ENCODE peak calls at places on chromosomes 6 and 20, in seven cellular contexts. L is HCT116; N is spleen; D is neuronal stem cell; S is CD4-positive, alpha-beta T cell; T is tibial nerve; C is GM23248. Z is an unnamed sample. For H3K27me3, the result is how much of the 10 kb centered on the place peaks cover.

GRCh38 chr20:40268321-40269075 is 420.5 kb downstream of the MAFB start:
- DNase-seq in L (no peak), N (no peak), D (no peak), S (no peak), T (no peak), C (no peak), Z (peak)

GRCh38 chr6:37210313-37210898 is 40.5 kb downstream of the PIM1 start:
- DNase-seq in L (peak), N (no peak), D (peak), S (peak), T (peak), C (peak), Z (peak)

GRCh38 chr20:38877483-38877882 is 48.7 kb upstream of the FAM83D start:
- DNase-seq in L (no peak), N (no peak), D (no peak), S (no peak), T (no peak), C (no peak), Z (no peak)

GRCh38 chr6:5066456-5067093 is 18.6 kb upstream of the PPP1R3G start:
- DNase-seq in L (no peak), N (no peak), D (no peak), S (no peak), T (no peak), C (no peak), Z (no peak)

GRCh38 chr6:136173519-136174507 is 76.3 kb downstream of the MTFR2 start:
- DNase-seq in L (no peak), N (no peak), D (no peak), S (no peak), T (no peak), C (no peak), Z (no peak)

GRCh38 chr20:25136643-25137559 is 55.0 kb upstream of the VSX1 start:
- DNase-seq in L (peak), N (no peak), D (no peak), S (no peak), T (peak), C (peak), Z (peak)

GRCh38 chr6:35728663-35729348 is 8.0 kb upstream of the ARMC12 start:
- DNase-seq in L (no peak), N (peak), D (no peak), S (peak), T (no peak), C (no peak), Z (no peak)

GRCh38 chr6:159884720-159885119 is 6.1 kb upstream of the MAS1 start:
- DNase-seq in L (no peak), N (no peak), D (no peak), S (no peak), T (no peak), C (no peak), Z (no peak)

GRCh38 chr6:142943746-142944125 is 1.2 kb downstream of the HIVEP2 start:
- DNase-seq in L (no peak), N (peak), D (peak), S (peak), T (peak), C (peak), Z (no peak)

GRCh38 chr6:150354754-150355571 is 13.8 kb upstream of the IYD start:
- DNase-seq in L (no peak), N (no peak), D (no peak), S (no peak), T (no peak), C (peak), Z (no peak)

GRCh38 chr6:108800510-108800909 is 47.7 kb upstream of the ARMC2 start:
- DNase-seq in L (no peak), N (no peak), D (no peak), S (no peak), T (no peak), C (peak), Z (no peak)

GRCh38 chr6:131510094-131510493 is 62.9 kb upstream of the ARG1 start:
- DNase-seq in L (no peak), N (no peak), D (no peak), S (no peak), T (no peak), C (no peak), Z (no peak)

GRCh38 chr20:10498196-10498595 is 63.1 kb downstream of the SLX4IP start:
- DNase-seq in L (no peak), N (no peak), D (no peak), S (no peak), T (no peak), C (no peak), Z (no peak)

GRCh38 chr6:170167657-170168159 is 123.2 kb downstream of the DLL1 start:
- DNase-seq in L (no peak), N (peak), D (no peak), S (no peak), T (no peak), C (no peak), Z (no peak)

GRCh38 chr6:129567374-129567773 is 142.6 kb downstream of the ARHGAP18 start:
- DNase-seq in L (peak), N (no peak), D (no peak), S (no peak), T (peak), C (peak), Z (no peak)

GRCh38 chr20:63536241-63536977 is 767 bp downstream of the PTK6 start:
- DNase-seq in L (no peak), N (peak), D (peak), S (no peak), T (no peak), C (peak), Z (no peak)

GRCh38 chr20:4053516-4053919 is 38.2 kb upstream of the RNF24 start:
- DNase-seq in L (no peak), N (no peak), D (no peak), S (no peak), T (no peak), C (peak), Z (peak)

GRCh38 chr6:32956176-32956575 is 3.3 kb upstream of the HLA-DMA start:
- DNase-seq in L (no peak), N (no peak), D (no peak), S (no peak), T (no peak), C (no peak), Z (no peak)

GRCh38 chr20:48502016-48502415 is 325.8 kb downstream of the PREX1 start:
- DNase-seq in L (no peak), N (no peak), D (no peak), S (no peak), T (no peak), C (no peak), Z (no peak)

GRCh38 chr6:129340983-129341382 is 369.0 kb downstream of the ARHGAP18 start:
- DNase-seq in L (no peak), N (no peak), D (no peak), S (no peak), T (no peak), C (peak), Z (peak)

GRCh38 chr20:54221383-54221782 is 13.5 kb downstream of the PFDN4 start:
- DNase-seq in L (no peak), N (no peak), D (no peak), S (no peak), T (no peak), C (no peak), Z (no peak)

GRCh38 chr20:23607497-23608245 is 2.0 kb upstream of the CST9 start:
- DNase-seq in L (no peak), N (no peak), D (no peak), S (no peak), T (no peak), C (no peak), Z (no peak)

GRCh38 chr6:30195951-30196350 is 17.3 kb downstream of the TRIM26 start:
- DNase-seq in L (no peak), N (no peak), D (no peak), S (no peak), T (no peak), C (no peak), Z (no peak)

GRCh38 chr6:135909737-135910387 is 58.4 kb downstream of the PDE7B start:
- DNase-seq in L (peak), N (no peak), D (peak), S (peak), T (peak), C (peak), Z (no peak)

GRCh38 chr6:112683926-112684325 is 336.8 kb downstream of the RFPL4B start:
- DNase-seq in L (no peak), N (no peak), D (no peak), S (no peak), T (no peak), C (peak), Z (no peak)

GRCh38 chr20:44083220-44083933 is 103.6 kb downstream of the JPH2 start:
- DNase-seq in L (peak), N (no peak), D (no peak), S (no peak), T (no peak), C (peak), Z (no peak)

GRCh38 chr6:31513456-31514165 is 15.2 kb upstream of the MCCD1 start:
- DNase-seq in L (no peak), N (no peak), D (no peak), S (no peak), T (no peak), C (peak), Z (no peak)

GRCh38 chr20:51985013-51985415 is 182.7 kb upstream of the SALL4 start:
- DNase-seq in L (peak), N (no peak), D (no peak), S (no peak), T (peak), C (peak), Z (peak)

DNA sequence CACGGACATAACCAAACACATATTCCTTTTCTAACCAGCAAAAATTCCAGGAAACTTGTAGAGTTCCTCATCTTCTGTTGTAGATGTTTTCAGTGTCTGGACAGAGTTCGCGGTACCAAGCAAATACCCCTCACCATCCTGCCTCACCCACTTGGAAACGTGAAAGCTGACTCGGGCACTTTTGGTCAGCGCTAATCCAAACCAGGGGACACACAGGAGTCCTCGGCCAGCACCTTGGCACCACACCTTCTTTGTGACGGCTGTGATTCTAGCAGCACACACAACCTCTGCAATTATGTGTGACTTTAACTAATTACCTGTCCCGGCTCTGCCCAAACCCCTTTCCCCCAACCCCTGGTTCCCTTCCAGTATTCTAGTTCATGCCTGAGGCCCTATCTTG is 58.1 kb downstream of the PLAGL1 start:
- DNase-seq in L (no peak), N (no peak), D (no peak), S (no peak), T (no peak), C (no peak), Z (no peak)
- H3K27me3 ChIP-seq in L (under half), N (under half), D (under half), S (under half), T (under half), C (under half), Z (under half)

DNA sequence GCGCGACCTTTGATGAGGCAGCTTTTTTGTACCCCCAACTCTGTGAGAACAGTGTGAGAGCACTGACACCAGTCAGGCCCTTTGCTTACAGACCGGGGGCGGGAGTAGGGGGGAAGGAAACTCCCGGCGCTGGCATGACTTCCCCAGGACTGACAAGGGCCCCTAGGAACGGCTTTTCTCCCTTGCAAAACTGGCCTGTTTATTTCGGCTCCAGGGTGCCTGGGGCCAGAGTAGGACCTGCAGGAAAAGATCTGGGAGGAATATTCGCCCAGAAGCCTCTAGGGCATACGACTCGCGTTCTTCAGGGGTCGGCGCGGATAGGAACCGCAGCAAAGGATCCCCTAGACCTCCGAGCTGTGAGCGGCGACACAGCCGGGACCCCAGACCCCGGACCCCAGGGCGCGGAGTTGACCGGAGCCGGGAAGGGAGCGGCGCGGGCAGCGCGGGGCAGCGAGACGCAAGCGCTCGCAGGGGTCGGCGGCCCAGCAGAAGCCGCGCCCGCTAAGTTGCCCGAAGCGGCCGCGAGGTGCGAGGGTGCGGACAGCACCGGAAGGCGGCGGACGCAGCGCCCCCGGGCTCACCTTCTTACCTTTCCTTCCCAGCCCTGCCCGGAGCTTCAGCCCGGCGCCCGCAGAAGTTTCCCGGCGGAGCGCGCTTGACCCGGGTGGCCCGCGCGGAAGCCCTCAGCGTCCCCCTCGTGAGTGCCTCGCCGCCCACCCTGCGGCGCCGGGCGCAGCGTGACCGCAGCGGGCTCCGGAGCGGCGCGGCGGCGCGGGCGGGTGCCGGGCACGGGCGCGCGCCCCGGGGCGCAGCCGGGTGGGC is at the start of gene POPDC3:
- DNase-seq in L (no peak), N (no peak), D (peak), S (no peak), T (no peak), C (peak), Z (peak)
- H3K27me3 ChIP-seq in L (under half), N (half or more), D (under half), S (under half), T (under half), C (under half), Z (under half)

GRCh38 chr20:21809961-21810523 is 104.6 kb downstream of the PAX1 start:
- DNase-seq in L (no peak), N (no peak), D (no peak), S (no peak), T (no peak), C (no peak), Z (no peak)
- H3K27me3 ChIP-seq in L (under half), N (under half), D (under half), S (under half), T (under half), C (under half), Z (under half)

DNA sequence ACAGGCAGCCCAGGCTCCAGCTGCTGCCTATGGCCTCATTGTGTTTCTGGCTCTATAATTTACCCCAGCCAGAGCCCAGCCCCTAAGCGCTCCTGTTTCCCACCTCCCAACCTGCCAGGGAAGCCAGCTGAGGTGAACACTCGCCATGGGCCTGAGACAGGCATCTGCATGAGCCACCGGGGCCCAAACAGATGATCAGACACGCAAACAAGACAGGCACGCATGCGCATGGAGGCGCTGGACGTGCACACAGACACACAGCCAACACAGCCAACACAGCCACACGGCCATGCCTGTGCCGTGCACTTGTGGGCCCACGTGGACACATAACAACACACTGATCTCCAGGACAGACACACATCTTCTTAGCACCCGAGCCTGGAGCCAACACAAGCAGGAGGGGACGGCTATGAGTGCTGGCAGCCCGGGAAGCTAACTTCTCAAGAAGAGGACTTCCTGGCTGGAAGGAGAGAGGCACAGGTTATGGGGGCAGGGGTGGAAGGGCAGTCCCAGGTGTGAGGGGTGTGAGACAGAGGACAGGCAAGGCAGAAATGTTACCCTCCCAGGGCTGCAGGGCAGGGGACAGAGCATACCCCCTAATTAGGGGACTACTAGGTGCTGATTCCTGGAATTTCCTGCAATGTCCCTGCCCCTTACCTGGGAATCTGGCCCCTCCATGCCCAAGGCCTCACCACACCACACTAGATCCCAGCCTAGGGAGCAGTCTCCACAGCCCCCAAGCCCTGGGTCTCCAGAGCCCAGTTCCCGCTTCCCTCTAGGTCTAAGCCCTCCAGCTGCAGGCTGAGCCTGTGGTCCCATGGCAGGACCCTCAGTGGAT is 124.7 kb downstream of the GRM4 start:
- DNase-seq in L (no peak), N (peak), D (no peak), S (no peak), T (no peak), C (no peak), Z (no peak)
- H3K27me3 ChIP-seq in L (under half), N (under half), D (under half), S (under half), T (under half), C (under half), Z (under half)

GRCh38 chr20:46268662-46269061 is 39.6 kb downstream of the CDH22 start:
- DNase-seq in L (no peak), N (no peak), D (no peak), S (no peak), T (no peak), C (no peak), Z (no peak)

GRCh38 chr20:46268131-46268611 is 40.1 kb downstream of the CDH22 start:
- DNase-seq in L (no peak), N (no peak), D (no peak), S (no peak), T (no peak), C (no peak), Z (no peak)

GRCh38 chr20:46267108-46267820 is 41.0 kb downstream of the CDH22 start:
- DNase-seq in L (no peak), N (no peak), D (no peak), S (no peak), T (no peak), C (no peak), Z (no peak)

GRCh38 chr20:46270977-46271744 is 37.1 kb downstream of the CDH22 start:
- DNase-seq in L (no peak), N (no peak), D (no peak), S (no peak), T (no peak), C (no peak), Z (no peak)

GRCh38 chr20:46269372-46269771 is 38.9 kb downstream of the CDH22 start:
- DNase-seq in L (no peak), N (no peak), D (no peak), S (no peak), T (no peak), C (no peak), Z (no peak)
- H3K27me3 ChIP-seq in L (under half), N (half or more), D (under half), S (under half), T (under half), C (under half), Z (under half)

DNA sequence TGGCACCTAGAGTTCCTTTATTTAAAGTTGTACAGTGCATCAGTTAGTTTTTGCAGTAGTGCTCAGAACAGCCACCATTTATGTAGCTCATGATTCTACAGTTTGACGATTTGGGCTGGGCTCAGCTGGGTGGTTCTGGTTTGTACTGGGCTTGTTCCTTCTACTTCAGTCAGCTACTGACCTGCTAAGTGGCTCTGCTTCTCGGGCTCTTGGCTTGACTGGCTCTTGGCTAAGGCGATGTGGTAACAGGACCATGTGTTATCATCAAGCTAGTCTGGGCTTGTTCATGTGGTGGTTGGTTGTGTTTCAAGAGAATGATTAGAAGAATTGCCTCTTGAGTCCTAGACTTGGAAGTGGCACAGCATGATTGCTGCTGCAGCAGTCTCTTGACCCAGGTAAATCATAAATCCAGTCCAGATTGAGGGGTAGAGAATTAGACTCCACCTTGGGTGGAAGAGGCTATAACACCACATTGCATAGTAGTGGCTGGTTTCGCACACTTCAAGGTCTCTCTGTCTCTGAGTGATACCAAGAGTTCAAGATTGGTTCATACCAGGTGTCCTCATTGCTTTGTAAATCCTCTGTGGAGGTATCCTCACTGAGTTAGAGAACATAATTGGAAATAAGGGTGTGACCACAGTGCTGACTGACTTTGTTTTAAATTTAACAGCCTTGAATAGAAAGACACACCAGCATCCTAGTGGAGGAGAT is 253.0 kb downstream of the ARID1B start:
- DNase-seq in L (no peak), N (no peak), D (no peak), S (no peak), T (no peak), C (no peak), Z (no peak)
- H3K27me3 ChIP-seq in L (under half), N (under half), D (under half), S (under half), T (under half), C (under half), Z (under half)

GRCh38 chr6:48891308-48891707 is 571.7 kb downstream of the MMUT start:
- DNase-seq in L (no peak), N (no peak), D (no peak), S (no peak), T (no peak), C (no peak), Z (no peak)
- H3K27me3 ChIP-seq in L (under half), N (under half), D (under half), S (under half), T (under half), C (under half), Z (under half)

DNA sequence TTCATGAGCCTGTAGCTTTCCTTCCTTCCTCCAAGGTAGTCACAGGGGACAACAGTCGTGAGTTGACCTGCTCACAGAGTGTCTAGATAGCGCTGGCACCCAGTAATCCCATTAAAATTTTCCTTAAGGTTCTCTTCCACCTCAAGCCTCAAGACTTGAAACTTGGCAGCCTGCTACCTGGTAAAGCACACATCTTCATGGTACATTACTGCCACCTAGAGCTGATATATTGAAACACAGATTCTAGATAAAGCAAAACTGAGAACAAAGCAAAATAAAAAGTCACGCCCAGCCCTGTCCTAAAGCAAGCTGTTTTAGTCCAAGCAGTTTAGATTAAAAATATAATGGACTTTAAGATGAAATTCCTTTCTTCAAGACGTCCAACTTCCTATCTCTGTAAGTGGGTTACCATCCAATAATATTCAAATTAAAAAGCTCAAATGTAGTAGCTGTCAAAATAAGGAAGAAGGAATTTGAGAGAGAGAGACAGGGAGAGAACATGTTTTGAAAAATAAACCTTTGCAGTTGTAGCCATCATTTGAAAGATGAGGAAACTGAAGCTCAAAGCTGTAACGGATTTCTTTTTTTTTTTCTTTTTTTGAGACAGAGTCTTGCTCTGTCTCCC is 50.7 kb upstream of the CD83 start:
- DNase-seq in L (peak), N (no peak), D (peak), S (no peak), T (peak), C (peak), Z (peak)
- H3K27me3 ChIP-seq in L (under half), N (under half), D (under half), S (under half), T (under half), C (under half), Z (under half)